ENCODE peak calls at places on chromosomes 11 and 22, in five cellular contexts. Y is tibial nerve, C is adrenal gland, N is cardiac muscle cell, K is kidney. E is an unnamed sample.

GRCh38 chr11:129259950-129260349 is 67.8 kb upstream of the ARHGAP32 start:
- DNase-seq in Y (no peak), K (no peak), C (no peak), N (no peak), E (no peak)

GRCh38 chr22:43409046-43409445 is 2.8 kb upstream of the MPPED1 start:
- DNase-seq in Y (no peak), K (no peak), C (no peak), N (no peak), E (no peak)

GRCh38 chr22:45228401-45228754 is 12.3 kb downstream of the KIAA0930 start:
- DNase-seq in Y (no peak), K (no peak), N (no peak), C (no peak), E (no peak)

GRCh38 chr11:86063536-86063935 is 5.3 kb downstream of the PICALM start:
- DNase-seq in C (no peak), K (no peak), Y (no peak), N (no peak), E (no peak)

GRCh38 chr22:50261615-50262459 is at the start of gene MAPK12:
- DNase-seq in C (no peak), K (no peak), N (peak; percentile 82), Y (no peak), E (no peak)

GRCh38 chr22:19902245-19902699 is 39.3 kb upstream of the COMT start:
- DNase-seq in Y (no peak), C (no peak), N (no peak), K (peak; percentile 63), E (no peak)

GRCh38 chr11:13944016-13944415 is 18.5 kb upstream of the SPON1 start:
- DNase-seq in C (no peak), N (no peak), K (no peak), Y (no peak), E (no peak)

GRCh38 chr11:60762851-60763691 is 6.4 kb downstream of the MS4A15 start:
- DNase-seq in C (no peak), Y (no peak), K (no peak), N (peak; percentile 47), E (no peak)

GRCh38 chr22:30695351-30695762 is 683 bp downstream of the OSBP2 start:
- DNase-seq in Y (no peak), K (no peak), C (peak; percentile 61), N (no peak), E (no peak)

GRCh38 chr11:340539-341512 is 20.2 kb upstream of the IFITM3 start:
- DNase-seq in N (no peak), K (no peak), Y (no peak), C (no peak), E (no peak)
- TF ChIP-seq CTCF in N (no peak), K (no peak), Y (no peak), C (no peak), E (no peak)

GRCh38 chr11:92251980-92252379 is 27.4 kb downstream of the FAT3 start:
- DNase-seq in N (no peak), Y (no peak), K (no peak), C (no peak), E (no peak)

GRCh38 chr11:92246637-92247036 is 22.0 kb downstream of the FAT3 start:
- DNase-seq in K (no peak), N (no peak), Y (no peak), C (no peak), E (no peak)

GRCh38 chr11:92245700-92246270 is 21.2 kb downstream of the FAT3 start:
- DNase-seq in C (no peak), N (no peak), Y (no peak), K (no peak), E (no peak)

GRCh38 chr11:92253945-92254344 is 29.3 kb downstream of the FAT3 start:
- DNase-seq in Y (no peak), N (no peak), K (no peak), C (no peak), E (no peak)

DNA sequence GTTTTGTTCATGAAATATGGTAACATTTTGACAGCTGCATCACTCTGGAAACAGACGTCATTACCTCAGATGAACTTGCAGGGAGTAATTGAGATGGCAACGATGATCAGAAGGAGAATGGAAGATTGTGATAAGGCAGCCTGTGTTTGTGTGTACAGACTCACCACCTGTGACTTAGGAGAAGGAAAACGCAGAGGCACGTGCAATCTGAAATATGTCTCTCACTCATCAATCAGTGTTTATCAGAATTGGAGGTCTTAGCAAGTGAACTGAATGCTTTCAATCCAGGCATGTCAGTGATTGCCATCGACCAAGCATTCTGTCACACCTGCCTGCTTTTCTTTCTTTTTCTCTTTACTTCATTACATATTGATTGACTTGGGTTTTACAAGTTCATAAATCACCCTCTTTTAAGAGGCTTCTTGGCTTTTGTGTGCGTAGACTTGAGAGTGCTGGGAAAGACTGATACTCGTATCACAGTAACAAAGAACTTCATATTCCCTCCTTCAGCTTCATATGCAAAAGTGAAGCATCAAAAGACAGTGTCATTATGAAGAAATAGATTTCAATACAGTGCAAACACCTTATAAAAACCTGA is 24.6 kb downstream of the FAT3 start:
- DNase-seq in C (no peak), K (no peak), Y (no peak), N (no peak), E (no peak)
- H3K9me3 ChIP-seq in C (no peaks in the 10 kb centered on the region), K (no peaks in the 10 kb centered on the region), Y (no peaks in the 10 kb centered on the region), N (no peaks in the 10 kb centered on the region), E (no peaks in the 10 kb centered on the region)

GRCh38 chr22:36409911-36410756 is 22.4 kb upstream of the MYH9 start:
- DNase-seq in C (peak; percentile 97), Y (no peak), K (peak; percentile 98), N (peak; percentile 98), E (peak; percentile 32)
- TF ChIP-seq CTCF in C (peak; percentile 27), Y (no peak), K (no peak), N (no peak), E (no peak)

GRCh38 chr11:100630898-100631297 is 56.2 kb upstream of the ARHGAP42 start:
- DNase-seq in K (no peak), N (no peak), C (no peak), Y (no peak), E (no peak)
- H3K9me3 ChIP-seq in K (no peaks in the 10 kb centered on the region), N (no peaks in the 10 kb centered on the region), C (no peaks in the 10 kb centered on the region), Y (no peaks in the 10 kb centered on the region), E (no peaks in the 10 kb centered on the region)

DNA sequence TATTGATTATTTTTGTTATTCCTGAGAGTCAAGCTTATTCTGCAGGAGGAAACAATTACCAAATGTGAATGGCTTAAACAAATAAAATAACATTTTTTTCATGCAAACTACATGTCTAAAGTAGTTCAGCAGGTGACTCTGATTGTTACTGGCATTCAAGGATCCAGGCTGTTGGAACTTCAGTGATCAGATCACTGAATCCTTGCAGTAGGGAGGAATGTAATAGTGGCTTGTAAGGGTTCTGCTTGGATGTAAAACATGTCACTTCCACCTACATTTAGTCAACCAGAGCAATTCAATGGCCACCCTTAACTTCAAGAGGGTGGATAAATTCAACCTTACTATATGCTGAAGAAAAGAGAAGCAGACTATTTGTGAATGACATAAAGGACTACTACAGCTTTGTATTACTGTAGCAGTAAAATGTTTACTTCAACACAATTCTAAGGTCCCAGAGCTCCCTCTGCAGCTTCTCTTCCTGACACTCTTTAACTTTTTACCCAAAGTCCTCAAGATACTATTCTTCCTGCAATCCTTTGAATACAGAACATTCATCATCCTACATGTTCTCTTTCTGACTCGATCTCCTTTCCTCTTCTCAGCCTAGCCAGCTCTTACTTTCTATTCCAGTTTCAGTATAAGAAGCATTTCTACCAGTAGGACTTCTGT is 284.0 kb downstream of the LRRC4C start:
- DNase-seq in N (no peak), K (no peak), Y (no peak), C (no peak), E (no peak)
- TF ChIP-seq CTCF in N (no peak), K (no peak), Y (no peak), C (no peak), E (no peak)

E was measured in CD4-positive, alpha-beta T cell.